ENCODE peak calls at places on chromosome 3, in eight cellular contexts. B is suprapubic skin, S is upper lobe of left lung, T is K562, M is transverse colon, R is stomach, E is endothelial cell of umbilical vein, K is HCT116. N is an unnamed sample.

GRCh38 chr3:171335559-171335958 is 124.6 kb downstream of the TNIK start:
- DNase-seq in E (no peak), S (no peak), R (no peak), M (no peak), K (no peak), B (no peak), T (no peak), N (no peak)

GRCh38 chr3:125146601-125147490 is 65.7 kb downstream of the SLC12A8 start:
- DNase-seq in K (no peak), M (no peak), T (no peak), E (no peak), B (no peak), R (no peak), S (no peak), N (peak)

GRCh38 chr3:197420115-197420514 is 121.7 kb upstream of the DLG1 start:
- DNase-seq in T (no peak), K (no peak), S (no peak), M (no peak), E (peak), R (no peak), B (peak), N (no peak)

GRCh38 chr3:127041933-127042332 is 59.0 kb downstream of the PLXNA1 start:
- DNase-seq in B (no peak), S (no peak), R (no peak), E (no peak), T (no peak), M (no peak), K (no peak), N (peak)

GRCh38 chr3:114933407-114933806 is 213.7 kb downstream of the ZBTB20 start:
- DNase-seq in K (no peak), R (no peak), B (no peak), S (no peak), T (no peak), M (no peak), E (no peak), N (no peak)

GRCh38 chr3:11245276-11245675 is 26.9 kb upstream of the ATG7 start:
- DNase-seq in S (no peak), B (no peak), T (no peak), K (no peak), M (no peak), R (no peak), E (no peak), N (no peak)

GRCh38 chr3:51340311-51340829 is 44.7 kb upstream of the MANF start:
- DNase-seq in K (peak), M (no peak), E (peak), B (no peak), T (no peak), R (no peak), S (no peak), N (peak)

GRCh38 chr3:139187648-139188047 is 143.0 kb upstream of the PRR23C start:
- DNase-seq in T (peak), R (no peak), B (no peak), K (no peak), E (no peak), S (no peak), M (no peak), N (no peak)

GRCh38 chr3:186950402-186951093 is 20.2 kb downstream of the ST6GAL1 start:
- DNase-seq in S (no peak), B (no peak), K (no peak), E (no peak), T (no peak), R (no peak), M (no peak), N (no peak)

GRCh38 chr3:20564966-20565365 is 379.0 kb upstream of the SGO1 start:
- DNase-seq in E (no peak), S (no peak), B (no peak), M (no peak), K (no peak), T (no peak), R (no peak), N (no peak)
- H3K27ac ChIP-seq in E (no peak), S (no peak), B (no peak), M (no peak), K (no peak), T (no peak), R (no peak), N (no peak)

GRCh38 chr3:50302095-50303037 is 1.0 kb downstream of the HYAL1 start:
- DNase-seq in T (no peak), S (peak), E (no peak), B (no peak), K (no peak), M (no peak), R (no peak), N (no peak)

GRCh38 chr3:50299929-50300680 is 900 bp upstream of the HYAL3 start:
- DNase-seq in E (no peak), S (no peak), R (no peak), T (no peak), K (no peak), B (no peak), M (no peak), N (peak)

GRCh38 chr3:50298836-50299637 is at the start of the genes HYAL3 and NAA80:
- DNase-seq in E (peak), S (peak), T (peak), K (peak), M (peak), B (peak), R (peak), N (peak)

GRCh38 chr3:50299638-50299928 is 378 bp upstream of the HYAL3 start:
- DNase-seq in T (no peak), K (no peak), B (no peak), S (no peak), R (no peak), M (no peak), E (no peak), N (no peak)

DNA sequence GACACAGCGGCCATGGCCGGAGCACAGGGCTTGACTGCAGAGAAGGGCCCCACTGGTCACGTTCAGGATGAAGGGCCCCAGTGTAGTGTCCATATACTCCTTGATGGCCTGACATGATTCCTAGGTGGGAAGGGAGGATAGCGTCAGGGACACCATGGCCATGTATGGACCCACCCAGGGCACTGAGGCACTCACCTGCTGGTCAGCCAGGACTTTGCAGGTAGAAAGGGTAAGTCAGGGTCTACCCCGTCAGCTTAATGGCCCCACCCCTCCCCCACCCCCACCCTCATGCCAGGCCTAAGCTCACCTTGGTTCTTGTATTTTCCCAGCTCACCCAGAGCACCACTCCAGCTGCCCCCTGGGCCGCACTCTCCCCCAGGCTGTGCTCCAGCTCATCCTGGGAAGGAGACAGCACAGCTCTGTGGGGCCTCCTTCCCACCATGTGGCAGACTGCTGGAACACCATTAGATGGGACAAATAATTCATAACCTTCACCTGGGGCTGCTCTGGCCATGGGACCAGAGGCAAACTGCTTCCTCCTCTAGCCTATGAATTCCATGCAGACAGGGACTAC is 1.6 kb upstream of the HYAL3 start:
- DNase-seq in M (no peak), K (no peak), B (no peak), R (no peak), E (no peak), S (no peak), T (no peak), N (no peak)
- H3K4me3 ChIP-seq in M (peak), K (peak), B (no peak), R (no peak), E (no peak), S (no peak), T (peak), N (no peak)

DNA sequence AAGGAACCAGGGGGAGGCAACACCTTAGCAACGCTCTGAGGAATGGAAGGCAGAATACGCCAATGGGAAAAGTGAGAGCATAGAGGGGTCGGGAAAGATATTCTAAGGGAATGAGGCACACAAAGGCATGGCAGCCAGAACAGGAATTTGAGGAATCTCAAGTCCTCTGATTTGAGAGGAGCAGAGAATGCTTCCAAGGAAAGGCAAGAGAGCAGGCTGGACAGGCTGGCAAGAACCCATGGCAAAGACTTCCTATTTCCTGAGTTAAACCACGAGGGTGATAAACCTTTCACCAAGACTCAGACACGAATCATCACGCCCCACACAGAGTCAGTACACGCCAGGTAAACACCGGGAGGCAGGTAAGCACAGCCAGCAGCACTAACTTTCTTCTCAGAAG is 109.8 kb downstream of the IGF2BP2 start:
- DNase-seq in M (peak), T (no peak), B (no peak), S (no peak), K (no peak), R (no peak), E (peak), N (no peak)
- TF ChIP-seq POLR2AphosphoS5 in M (no peak), T (no peak), B (no peak), S (no peak), K (peak), R (no peak), E (no peak), N (no peak)

GRCh38 chr3:16315623-16316022 is 50.6 kb downstream of the OXNAD1 start:
- DNase-seq in K (no peak), T (no peak), B (no peak), M (no peak), E (no peak), R (no peak), S (no peak), N (no peak)
- H3K27ac ChIP-seq in K (no peak), T (no peak), B (no peak), M (no peak), E (no peak), R (no peak), S (no peak), N (no peak)

GRCh38 chr3:133928903-133929607 is 33.4 kb upstream of the RAB6B start:
- DNase-seq in M (no peak), E (no peak), B (no peak), S (no peak), K (no peak), T (no peak), R (no peak), N (no peak)

GRCh38 chr3:133926736-133927542 is 31.3 kb upstream of the RAB6B start:
- DNase-seq in S (no peak), T (peak), M (no peak), K (no peak), R (no peak), B (peak), E (peak), N (no peak)

GRCh38 chr3:133930341-133930933 is 34.8 kb upstream of the RAB6B start:
- DNase-seq in R (no peak), E (peak), S (no peak), M (no peak), T (peak), B (peak), K (peak), N (no peak)

GRCh38 chr3:133927543-133928066 is 31.9 kb upstream of the RAB6B start:
- DNase-seq in M (peak), K (no peak), S (peak), T (peak), B (no peak), E (peak), R (peak), N (no peak)

GRCh38 chr3:133928136-133928893 is 32.6 kb upstream of the RAB6B start:
- DNase-seq in E (no peak), R (no peak), K (no peak), S (peak), M (no peak), B (peak), T (no peak), N (no peak)
- H3K4me3 ChIP-seq in E (no peak), R (no peak), K (no peak), S (no peak), M (peak), B (peak), T (no peak), N (peak)

DNA sequence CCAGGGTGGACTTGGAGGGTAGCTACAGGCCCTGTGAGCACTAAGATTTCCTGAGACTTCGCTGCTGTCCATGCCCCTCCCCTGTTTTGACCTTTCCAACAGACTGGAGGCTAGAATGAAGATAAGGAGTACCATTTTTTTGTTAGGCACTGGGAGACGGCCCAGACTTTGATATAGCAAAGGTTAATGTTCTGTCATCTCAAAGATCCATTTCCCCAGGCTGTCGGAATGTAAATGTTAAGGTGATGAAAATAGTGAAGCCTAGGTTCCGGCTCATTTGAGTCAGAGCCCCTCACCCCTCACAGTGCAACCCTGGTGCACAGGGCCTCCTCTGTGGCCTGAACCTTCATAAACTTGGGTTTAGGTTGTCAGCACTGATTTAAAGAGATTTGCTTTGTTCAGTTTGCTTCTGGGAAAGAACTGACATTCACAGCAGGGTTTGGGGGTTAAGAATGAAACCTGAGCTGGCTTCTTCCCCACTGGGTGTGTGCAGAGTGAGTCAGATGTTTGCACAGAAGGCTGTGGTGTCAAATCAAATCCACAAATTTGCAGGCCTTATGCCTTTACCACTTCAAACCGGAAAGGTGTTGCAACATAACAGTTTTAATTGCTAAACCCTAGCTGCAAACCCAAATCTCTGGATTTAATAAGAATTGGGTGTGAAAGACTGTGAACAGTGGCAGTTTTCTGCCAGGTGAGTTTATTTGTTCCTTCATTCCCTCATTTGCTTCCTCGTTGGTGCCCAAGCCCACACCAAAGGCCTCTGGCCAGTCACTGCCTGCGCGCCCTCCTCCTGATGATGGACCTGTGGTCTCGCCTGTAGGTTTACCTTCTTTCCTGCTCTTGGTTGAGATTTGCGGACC is 20.6 kb upstream of the KCTD6 start:
- DNase-seq in K (peak), M (peak), E (peak), T (peak), S (peak), R (no peak), B (no peak), N (no peak)
- TF ChIP-seq POLR2AphosphoS5 in K (peak), M (peak), E (no peak), T (no peak), S (peak), R (no peak), B (no peak), N (no peak)

GRCh38 chr3:39109086-39109485 is 1.6 kb downstream of the TTC21A start:
- DNase-seq in M (no peak), B (no peak), E (no peak), S (no peak), T (no peak), R (no peak), K (no peak), N (no peak)

GRCh38 chr3:39108309-39108708 is 829 bp downstream of the TTC21A start:
- DNase-seq in K (no peak), R (no peak), E (no peak), B (no peak), T (no peak), S (no peak), M (peak), N (no peak)

GRCh38 chr3:39106281-39107055 is 959 bp downstream of the GORASP1 start:
- DNase-seq in S (no peak), B (no peak), R (no peak), K (no peak), M (no peak), E (peak), T (no peak), N (no peak)

GRCh38 chr3:39107056-39107873 is at the start of the genes GORASP1 and TTC21A:
- DNase-seq in T (peak), S (peak), K (peak), M (peak), E (peak), R (peak), B (peak), N (peak)

DNA sequence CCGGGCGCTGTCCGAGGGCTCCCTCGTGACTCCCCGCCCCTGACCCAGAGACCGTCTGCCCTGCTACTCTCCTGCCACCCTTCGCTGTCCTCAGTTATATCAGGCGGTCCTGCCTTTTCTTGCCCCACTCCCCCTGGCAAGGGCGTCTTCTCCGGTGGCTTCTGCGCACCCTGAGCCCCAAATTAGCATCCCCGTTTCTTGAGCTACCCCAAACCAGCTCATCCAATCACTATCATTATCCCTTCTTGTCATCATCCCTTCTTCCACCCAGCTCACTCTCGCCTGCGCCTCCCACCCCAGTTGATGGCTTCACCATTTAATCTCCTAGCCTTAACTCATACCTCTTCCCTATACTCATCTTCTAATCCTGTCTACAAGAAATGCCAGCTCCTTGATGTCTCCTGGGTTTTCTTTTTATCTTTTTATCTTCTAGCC is 411 bp downstream of the TTC21A start:
- DNase-seq in B (no peak), S (no peak), R (no peak), T (no peak), M (no peak), K (no peak), E (no peak), N (no peak)
- H3K27ac ChIP-seq in B (peak), S (peak), R (peak), T (no peak), M (peak), K (no peak), E (peak), N (peak)

DNA sequence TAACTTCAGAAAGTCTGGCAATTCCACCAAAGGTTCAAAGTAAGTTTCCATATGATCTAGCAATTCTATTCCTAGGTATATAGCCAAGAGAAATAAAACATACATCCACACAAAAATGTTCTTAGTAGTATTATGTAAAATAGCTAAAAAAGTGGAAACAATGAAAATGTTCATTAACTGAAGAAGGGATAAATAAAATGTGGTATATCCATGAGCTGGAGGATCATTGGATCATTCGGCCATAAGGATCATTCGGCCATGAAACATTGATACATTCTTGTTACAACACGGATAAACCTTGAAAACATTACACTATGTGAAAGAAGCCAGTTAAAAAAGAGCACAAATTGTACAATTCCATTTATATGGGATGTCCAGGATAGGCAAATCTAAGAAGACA is 2.4 kb downstream of the KPNA4 start:
- DNase-seq in S (no peak), M (no peak), K (no peak), T (no peak), E (no peak), R (no peak), B (no peak), N (no peak)
- H3K4me3 ChIP-seq in S (no peak), M (peak), K (no peak), T (no peak), E (peak), R (no peak), B (no peak), N (no peak)

DNA sequence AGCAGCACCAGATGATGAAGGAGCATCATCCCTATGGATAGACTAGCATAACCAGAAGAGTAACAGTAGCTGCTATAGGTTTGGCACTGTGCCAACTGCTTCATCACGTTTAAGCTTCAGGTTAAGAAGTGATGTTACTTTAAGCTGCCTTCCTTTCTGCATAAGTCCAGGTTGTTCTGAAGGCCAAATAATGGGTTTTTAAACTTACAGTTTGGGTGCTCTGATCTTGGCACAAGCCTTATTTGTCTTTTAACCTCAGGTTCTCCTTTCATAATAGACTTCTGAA is 50.7 kb downstream of the CMSS1 start:
- DNase-seq in R (no peak), B (no peak), T (peak), M (no peak), K (no peak), E (peak), S (no peak), N (no peak)
- TF ChIP-seq POLR2AphosphoS5 in R (no peak), B (no peak), T (no peak), M (peak), K (peak), E (no peak), S (no peak), N (no peak)

DNA sequence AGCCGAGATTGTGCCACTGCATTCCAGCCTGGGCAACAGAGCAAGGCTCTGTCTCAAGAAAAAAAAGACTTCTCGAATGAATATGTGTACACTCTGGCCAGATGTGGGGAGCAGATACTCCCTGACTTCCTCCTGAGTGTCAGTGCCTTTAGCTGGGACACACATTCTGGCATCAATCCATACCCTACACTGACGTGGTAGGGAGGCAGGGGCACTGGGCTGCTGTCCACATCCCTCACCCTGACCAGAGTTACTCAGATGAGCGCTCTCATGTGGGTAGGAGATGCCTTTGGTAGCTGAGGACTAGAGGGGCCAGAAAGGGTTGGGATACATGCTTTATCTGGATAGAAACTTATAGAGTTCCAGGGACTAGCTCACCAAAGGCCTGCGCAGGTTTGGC is 15.6 kb downstream of the LIMD1 start:
- DNase-seq in M (no peak), S (no peak), T (no peak), R (no peak), K (no peak), E (no peak), B (no peak), N (no peak)
- H3K27ac ChIP-seq in M (no peak), S (no peak), T (no peak), R (no peak), K (no peak), E (no peak), B (no peak), N (no peak)

N was measured in sigmoid colon.